ENCODE peak calls at places on chromosomes 5 and 9, in six cellular contexts. W, G, E, B, R and D are unnamed samples.
A peak's percentile ranks its signal among the peaks of the same experiment; 100 is the strongest.

GRCh38 chr5:128378196-128378595 is 159.8 kb downstream of the FBN2 start:
- DNase-seq in G (no peak), B (no peak), W (no peak), R (no peak), E (no peak), D (no peak)

GRCh38 chr5:169873642-169874041 is 106.7 kb downstream of the INSYN2B start:
- DNase-seq in G (no peak), E (no peak), R (no peak), W (no peak), B (no peak), D (peak; percentile 94)

GRCh38 chr5:79074641-79075040 is 5.1 kb downstream of the BHMT2 start:
- DNase-seq in B (peak; percentile 6), R (peak; percentile 31), E (no peak), W (no peak), G (no peak), D (peak; percentile 62)

GRCh38 chr9:5939530-5939929 is 48.8 kb downstream of the MLANA start:
- DNase-seq in E (no peak), G (no peak), R (no peak), B (no peak), W (no peak), D (no peak)

GRCh38 chr9:119318371-119318770 is 50.9 kb downstream of the BRINP1 start:
- DNase-seq in W (no peak), R (no peak), B (no peak), G (no peak), E (no peak), D (no peak)

GRCh38 chr5:132013006-132013689 is 1.7 kb upstream of the ACSL6 start:
- DNase-seq in G (no peak), E (no peak), W (no peak), R (no peak), B (no peak), D (no peak)

GRCh38 chr9:129936222-129936621 is 101.0 kb downstream of the USP20 start:
- DNase-seq in E (no peak), W (no peak), G (no peak), R (no peak), B (no peak), D (no peak)

GRCh38 chr9:7212101-7212500 is 454.3 kb downstream of the KDM4C start:
- DNase-seq in W (no peak), R (no peak), E (no peak), B (no peak), G (no peak), D (peak; percentile 33)

GRCh38 chr9:78101247-78101646 is 69.6 kb upstream of the GNAQ start:
- DNase-seq in E (no peak), W (no peak), G (no peak), R (no peak), B (no peak), D (no peak)

GRCh38 chr9:91847576-91847975 is 102.5 kb downstream of the ROR2 start:
- DNase-seq in R (no peak), G (no peak), B (no peak), W (no peak), E (no peak), D (no peak)

GRCh38 chr5:95845401-95845800 is 22.9 kb upstream of the GLRX start:
- DNase-seq in E (no peak), B (no peak), W (no peak), R (no peak), G (no peak), D (no peak)
- TF ChIP-seq POLR2A in E (no peak), B (no peak), W (no peak), R (no peak), G (no peak), D (no peak)

GRCh38 chr5:66498791-66499207 is 97.4 kb upstream of the MAST4 start:
- DNase-seq in G (peak; percentile 4), R (peak; percentile 6), E (no peak), B (peak; percentile 11), W (peak; percentile 15), D (peak; percentile 13)
- TF ChIP-seq MYC in G (no peak), R (no peak), E (no peak), B (no peak), W (no peak), D (no peak)

GRCh38 chr9:35726876-35727438 is 5.0 kb downstream of the TLN1 start:
- DNase-seq in G (peak; percentile 72), E (no peak), R (peak; percentile 35), W (no peak), B (peak; percentile 49), D (peak; percentile 67)
- TF ChIP-seq POLR2A in G (no peak), E (no peak), R (no peak), W (no peak), B (no peak), D (no peak)

DNA sequence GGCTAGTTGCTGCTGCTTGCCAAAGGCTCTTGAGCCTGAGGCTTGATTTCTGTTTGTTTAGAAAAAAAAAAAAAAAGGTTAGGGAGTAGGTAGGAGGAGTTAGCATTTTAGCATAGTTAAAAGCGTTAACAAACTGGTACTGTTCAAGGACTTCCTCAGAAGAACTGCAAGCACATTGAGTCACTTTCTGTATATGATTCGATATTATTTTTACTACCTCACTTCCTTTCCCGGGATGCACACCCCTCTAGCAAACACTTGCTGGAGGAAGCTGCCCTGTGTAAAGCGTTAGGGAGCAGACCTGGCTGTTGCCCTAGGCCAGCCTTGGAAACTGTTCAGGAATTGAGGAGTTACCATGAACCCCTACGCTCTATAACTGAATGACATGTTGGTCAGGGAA is 15.7 kb upstream of the CEP120 start:
- DNase-seq in W (no peak), E (no peak), B (peak; percentile 18), R (no peak), G (peak; percentile 72), D (no peak)
- TF ChIP-seq MYC in W (no peak), E (no peak), B (no peak), R (no peak), G (no peak), D (no peak)

DNA sequence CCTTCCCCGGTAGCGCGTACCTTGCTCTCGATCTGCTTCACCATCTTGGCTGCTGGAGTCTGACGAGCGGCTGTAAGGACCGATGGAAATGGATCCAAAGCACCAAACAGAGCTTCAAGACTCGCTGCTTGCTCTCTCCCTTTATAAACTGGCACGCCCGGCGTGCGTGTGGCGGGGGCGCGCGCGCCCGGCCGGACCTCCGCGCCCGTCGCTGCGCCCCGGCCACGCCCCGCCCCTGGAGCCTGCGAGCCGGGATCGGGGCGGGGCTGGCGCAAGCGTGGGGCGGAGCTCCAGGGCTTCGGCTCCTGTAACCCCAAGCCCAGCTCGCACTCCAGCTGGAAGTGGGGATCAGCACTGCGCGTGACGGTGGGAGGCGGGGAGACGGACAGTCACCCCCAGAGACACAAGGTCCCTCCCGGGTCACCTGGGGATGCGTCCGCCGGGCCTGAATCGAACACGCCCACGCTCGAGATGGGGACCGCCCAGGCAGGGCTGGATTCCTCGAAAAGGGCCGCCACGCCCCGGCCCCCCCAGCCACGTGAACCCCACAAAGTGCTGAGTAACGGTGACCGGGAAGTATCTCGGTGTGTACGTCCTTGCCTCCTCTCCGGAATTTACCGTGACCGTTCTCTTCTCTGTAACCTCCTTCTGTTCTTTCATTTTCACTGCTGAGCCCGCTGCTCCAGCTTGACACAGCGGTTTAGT is at the start of gene TXN:
- DNase-seq in B (peak; percentile 97), E (peak; percentile 87), G (peak; percentile 85), W (peak; percentile 91), R (peak; percentile 84), D (peak; percentile 92)
- TF ChIP-seq POLR2A in B (peak; percentile 96), E (peak; percentile 99), G (peak; percentile 96), W (peak; percentile 78), R (peak; percentile 98), D (peak; percentile 97)

DNA sequence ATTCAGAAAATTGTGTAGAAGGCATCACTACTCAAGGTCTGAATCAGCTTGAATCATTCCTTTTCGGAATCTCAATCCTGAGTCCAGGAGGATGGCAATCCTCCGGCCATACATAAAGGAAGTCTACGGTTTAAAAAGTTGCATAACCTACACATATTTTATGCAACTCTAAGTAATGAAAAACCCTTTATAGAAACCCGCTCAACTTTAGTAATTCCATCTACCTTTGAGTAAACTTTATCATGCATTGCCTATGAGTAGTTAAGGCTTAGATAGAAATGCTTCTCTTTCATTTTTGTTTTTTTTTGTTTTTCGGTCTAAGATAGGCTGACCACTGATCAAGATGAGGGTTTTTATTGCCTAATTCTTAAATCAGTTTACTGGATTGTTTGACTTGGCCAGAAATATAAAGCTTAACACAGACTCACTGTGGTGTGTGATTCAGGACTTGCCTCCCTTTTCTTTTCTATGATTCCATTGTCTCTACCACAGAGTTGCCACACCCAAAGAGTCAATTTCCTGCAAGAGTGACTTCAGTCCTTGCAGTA is 85.0 kb downstream of the LURAP1L start:
- DNase-seq in R (no peak), E (no peak), G (peak; percentile 50), B (peak; percentile 83), W (no peak), D (no peak)
- TF ChIP-seq MYC in R (no peak), E (no peak), G (no peak), B (no peak), W (no peak), D (no peak)

DNA sequence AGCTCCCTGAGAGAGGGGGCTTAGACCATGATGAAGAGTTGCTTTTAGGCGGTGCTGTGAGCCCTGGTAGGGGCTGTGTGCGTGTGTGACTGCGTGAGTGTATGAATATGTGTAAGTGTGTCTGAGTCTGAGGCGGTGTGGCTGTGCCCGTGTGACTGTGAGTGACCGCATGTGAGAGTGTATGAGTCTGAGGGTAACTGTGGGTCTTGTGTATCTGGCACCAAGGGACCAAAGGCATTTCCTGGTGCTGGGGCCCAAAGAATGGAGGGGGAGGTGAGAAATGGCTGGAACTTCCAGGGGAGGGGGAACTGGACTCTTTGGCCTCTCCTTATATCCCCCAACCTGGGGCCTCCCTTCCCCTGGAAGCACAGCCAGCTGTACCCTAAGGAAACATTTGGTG is 1.1 kb downstream of the IL11RA start:
- DNase-seq in E (no peak), B (no peak), G (peak; percentile 32), R (no peak), W (no peak), D (no peak)
- TF ChIP-seq POLR2A in E (no peak), B (no peak), G (no peak), R (no peak), W (peak; percentile 15), D (no peak)

DNA sequence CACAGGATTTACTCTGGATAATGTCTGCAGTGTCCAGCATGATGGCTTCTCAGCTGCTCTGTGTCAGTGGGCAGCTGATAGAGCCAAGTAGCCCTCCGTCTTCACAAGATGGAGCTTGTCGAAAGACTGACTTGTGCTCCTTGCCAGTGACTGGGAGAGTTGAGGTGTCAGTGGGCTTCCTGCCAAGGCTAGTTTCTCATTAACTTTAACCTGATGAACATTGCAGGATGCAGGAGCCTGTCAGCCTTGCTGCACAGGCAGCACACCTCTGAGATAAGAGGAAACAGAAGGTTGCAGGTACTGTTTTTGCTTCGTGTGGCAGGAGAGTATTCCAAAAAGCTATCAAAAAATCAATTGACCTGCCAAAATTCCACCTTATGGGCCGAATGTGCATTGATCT is 171.3 kb upstream of the SGCD start:
- DNase-seq in R (no peak), B (peak; percentile 48), G (no peak), E (no peak), W (no peak), D (no peak)
- TF ChIP-seq MYC in R (no peak), B (no peak), G (no peak), E (no peak), W (no peak), D (no peak)

GRCh38 chr9:120842685-120843485 is at the start of gene PSMD5:
- DNase-seq in W (peak; percentile 100), E (peak; percentile 86), G (peak; percentile 99), B (peak; percentile 99), R (peak; percentile 94), D (peak; percentile 99)
- TF ChIP-seq POLR2A in W (no peak), E (peak; percentile 99), G (peak; percentile 92), B (peak; percentile 94), R (peak; percentile 89), D (peak; percentile 94)